ENCODE peak calls at places on chromosomes 2 and 18, in seven cellular contexts. I is Peyer's patch, M is A549, B is pancreas, J is suprapubic skin, Y is heart left ventricle, L is cardiac muscle cell. W is an unnamed sample.

GRCh38 chr2:181305151-181306123 is 151.7 kb upstream of the ITGA4 start:
- DNase-seq in L (peak; percentile 83), Y (peak; percentile 33), M (no peak), J (no peak), B (no peak), I (no peak), W (no peak)

GRCh38 chr2:177675256-177676220 is 283.0 kb downstream of the AGPS start:
- DNase-seq in J (no peak), B (no peak), I (no peak), M (no peak), Y (no peak), L (no peak), W (peak; percentile 12)

GRCh38 chr18:74791501-74792188 is 194.0 kb downstream of the ZNF407 start:
- DNase-seq in Y (no peak), L (no peak), I (no peak), J (no peak), B (no peak), M (no peak), W (no peak)

GRCh38 chr2:148965596-148966431 is 72.7 kb upstream of the LYPD6B start:
- DNase-seq in L (peak; percentile 46), I (no peak), Y (no peak), M (no peak), J (no peak), B (no peak), W (no peak)

GRCh38 chr2:26577442-26578433 is 63.4 kb downstream of the CIB4 start:
- DNase-seq in Y (peak; percentile 56), I (peak; percentile 68), B (peak; percentile 70), M (peak; percentile 95), L (peak; percentile 71), J (peak; percentile 79), W (peak; percentile 82)

GRCh38 chr18:12246849-12247808 is 7.0 kb upstream of the CIDEA start:
- DNase-seq in L (peak; percentile 65), I (no peak), Y (no peak), M (peak; percentile 21), B (no peak), J (peak; percentile 74), W (no peak)

GRCh38 chr2:171172980-171173542 is 12.4 kb upstream of the TLK1 start:
- DNase-seq in L (no peak), B (no peak), I (no peak), J (no peak), Y (no peak), M (no peak), W (no peak)

GRCh38 chr2:9554841-9555337 is 741 bp downstream of the ADAM17 start:
- DNase-seq in J (no peak), B (no peak), M (no peak), Y (peak; percentile 45), I (no peak), L (peak; percentile 67), W (no peak)

GRCh38 chr2:170716851-170717598 is 1.9 kb downstream of the SP5 start:
- DNase-seq in J (peak; percentile 84), L (peak; percentile 78), I (peak; percentile 64), B (no peak), M (peak; percentile 66), Y (peak; percentile 19), W (peak; percentile 20)

GRCh38 chr2:7857904-7858303 is 824.0 kb upstream of the ID2 start:
- DNase-seq in B (no peak), M (no peak), Y (no peak), L (no peak), I (no peak), J (no peak), W (no peak)

GRCh38 chr2:170222298-170222697 is 44.4 kb downstream of the MYO3B start:
- DNase-seq in Y (no peak), M (no peak), L (no peak), B (no peak), J (no peak), I (no peak), W (no peak)

GRCh38 chr2:109385506-109385905 is 228.3 kb downstream of the SEPTIN10 start:
- DNase-seq in I (peak; percentile 5), M (no peak), L (no peak), J (peak; percentile 12), Y (no peak), B (no peak), W (no peak)

GRCh38 chr2:46589381-46589780 is 110.0 kb downstream of the TMEM247 start:
- DNase-seq in B (no peak), J (no peak), Y (no peak), M (no peak), L (no peak), I (no peak), W (no peak)

GRCh38 chr2:190410171-190410570 is 2.0 kb downstream of the MFSD6 start:
- DNase-seq in B (no peak), J (no peak), L (no peak), Y (no peak), M (no peak), I (no peak), W (no peak)

GRCh38 chr2:209368924-209369323 is 54.9 kb upstream of the MAP2 start:
- DNase-seq in M (peak; percentile 39), L (peak; percentile 60), B (peak; percentile 80), I (peak; percentile 66), Y (peak; percentile 42), J (no peak), W (peak; percentile 15)

GRCh38 chr2:127455566-127456493 is 37.6 kb downstream of the PROC start:
- DNase-seq in B (no peak), J (no peak), L (no peak), I (no peak), Y (no peak), M (no peak), W (no peak)

GRCh38 chr18:10453885-10454772 is at the start of gene APCDD1:
- DNase-seq in L (peak; percentile 86), Y (peak; percentile 80), I (peak; percentile 67), M (peak; percentile 7), B (peak; percentile 69), J (peak; percentile 89), W (no peak)

GRCh38 chr18:1075310-1075709 is 170.6 kb downstream of the ADCYAP1 start:
- DNase-seq in I (no peak), Y (no peak), B (no peak), M (no peak), L (no peak), J (no peak), W (no peak)

GRCh38 chr2:202035089-202035940 is 1.7 kb downstream of the FZD7 start:
- DNase-seq in Y (peak; percentile 51), I (peak; percentile 70), L (peak; percentile 75), J (peak; percentile 83), B (peak; percentile 12), M (no peak), W (no peak)

DNA sequence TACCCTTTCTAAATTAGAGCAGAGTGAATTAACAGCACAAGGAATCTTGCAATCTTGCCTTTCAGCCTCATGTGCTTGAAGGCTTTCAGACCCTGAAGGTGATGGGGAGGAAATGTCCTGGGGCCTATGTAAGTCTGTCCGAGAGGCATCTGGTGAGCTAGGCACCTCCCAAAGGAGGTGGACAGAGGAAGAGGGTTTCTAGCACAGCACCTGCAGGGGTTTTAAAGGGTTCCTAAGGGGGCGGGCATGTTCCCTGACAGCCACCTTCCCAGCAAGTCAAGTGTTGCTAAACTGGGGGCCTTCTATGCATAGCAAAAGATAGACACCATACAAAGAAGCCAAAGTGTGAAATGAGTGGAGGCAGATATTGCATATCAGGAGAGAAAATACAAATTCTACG is 88.5 kb downstream of the CDH2 start:
- DNase-seq in B (no peak), I (no peak), Y (no peak), M (no peak), J (no peak), L (peak; percentile 72), W (no peak)
- H3K4me1 ChIP-seq in B (peaks cover 13% of the 10 kb centered on the region), I (no peaks in the 10 kb centered on the region), Y (peaks cover 54% of the 10 kb centered on the region), M (peaks cover 75% of the 10 kb centered on the region), J (no peaks in the 10 kb centered on the region), L (peaks cover 69% of the 10 kb centered on the region), W (no peaks in the 10 kb centered on the region)

DNA sequence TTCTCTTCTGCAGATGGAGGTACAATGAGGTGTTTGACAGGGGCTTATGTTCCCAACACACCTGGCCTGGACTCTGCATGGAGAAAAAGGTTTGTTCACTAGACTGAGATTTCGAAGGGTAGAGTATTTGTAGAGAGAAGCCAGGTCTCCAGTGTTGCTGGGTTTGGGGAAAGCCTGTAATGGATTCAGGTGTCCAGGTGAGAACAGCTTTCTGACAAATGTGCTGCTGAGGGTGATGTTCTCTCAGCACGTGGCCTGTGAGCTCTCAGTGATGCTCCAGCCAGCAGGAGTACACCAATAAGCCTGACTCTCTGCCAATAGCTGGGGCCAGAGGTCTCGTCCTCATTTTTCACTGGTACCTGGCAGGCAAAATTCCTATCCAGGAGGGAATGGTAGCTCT is 43.8 kb upstream of the ARHGAP25 start:
- DNase-seq in Y (no peak), B (no peak), L (no peak), J (no peak), M (no peak), I (no peak), W (no peak)
- H3K4me3 ChIP-seq in Y (no peak overlapping the region), B (no peak overlapping the region), L (no peak overlapping the region), J (no peak overlapping the region), M (no peak overlapping the region), I (no peak overlapping the region), W (no peak overlapping the region)

DNA sequence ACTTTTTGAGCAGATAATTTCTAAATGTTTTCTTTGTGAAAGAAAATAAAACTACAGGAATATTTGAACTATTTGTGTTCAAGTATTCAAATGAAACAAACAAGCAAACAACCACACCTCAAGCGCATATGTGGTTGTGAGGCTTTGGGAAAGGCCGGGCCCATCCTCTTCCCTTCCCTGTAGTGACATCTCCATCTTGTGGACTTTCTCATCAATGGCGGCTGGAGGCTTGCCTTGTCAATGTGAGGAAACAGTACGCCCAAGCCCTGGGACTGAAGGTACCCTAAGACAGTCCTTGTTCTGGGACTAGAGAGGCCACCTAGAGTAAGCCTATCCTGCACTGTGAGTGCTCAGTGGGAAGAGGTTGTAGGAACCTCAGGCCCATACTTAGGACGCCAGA is 166.8 kb downstream of the TPGS2 start:
- DNase-seq in B (no peak), J (no peak), L (no peak), M (no peak), I (no peak), Y (no peak), W (peak; percentile 21)
- TF ChIP-seq CTCF in B (no peak), J (no peak), L (peak; percentile 9), M (no peak), I (peak; percentile 19), Y (no peak), W (peak; percentile 39)

GRCh38 chr2:235047171-235048160 is 95.6 kb downstream of the SH3BP4 start:
- DNase-seq in L (no peak), B (peak; percentile 23), I (no peak), Y (no peak), M (no peak), J (no peak), W (no peak)

GRCh38 chr2:235050992-235051351 is 99.2 kb downstream of the SH3BP4 start:
- DNase-seq in L (peak; percentile 36), I (peak; percentile 86), M (no peak), J (peak; percentile 96), B (peak; percentile 98), Y (peak; percentile 93), W (peak; percentile 97)

GRCh38 chr2:235049719-235050118 is 97.9 kb downstream of the SH3BP4 start:
- DNase-seq in L (no peak), I (no peak), Y (no peak), M (no peak), B (peak; percentile 63), J (peak; percentile 73), W (peak; percentile 66)

GRCh38 chr2:235048549-235048948 is 96.7 kb downstream of the SH3BP4 start:
- DNase-seq in M (no peak), J (no peak), B (peak; percentile 64), I (no peak), L (no peak), Y (peak; percentile 44), W (no peak)

DNA sequence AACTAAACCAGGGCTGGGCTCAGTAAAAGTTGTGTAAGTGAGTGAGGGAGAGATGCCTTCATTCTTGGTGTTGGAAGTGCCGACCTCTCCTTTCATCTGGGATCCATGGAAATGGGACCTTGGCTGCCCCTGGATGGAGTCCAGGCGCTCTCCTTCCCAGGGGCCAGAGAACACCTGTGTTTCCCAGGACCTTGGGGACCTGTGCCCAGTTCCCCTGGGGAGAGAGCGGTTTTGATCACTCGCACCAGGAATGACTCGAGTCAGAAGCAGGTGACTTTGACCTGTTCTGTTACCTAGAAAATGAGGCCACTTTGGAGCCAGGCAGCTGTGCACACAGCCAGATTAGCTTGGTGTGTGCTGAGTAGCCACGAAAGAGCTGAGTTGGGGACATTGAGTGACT is 97.3 kb downstream of the SH3BP4 start:
- DNase-seq in I (no peak), M (no peak), Y (no peak), J (no peak), L (no peak), B (peak; percentile 97), W (no peak)
- H3K4me1 ChIP-seq in I (peaks cover 11% of the 10 kb centered on the region), M (peaks cover 14% of the 10 kb centered on the region), Y (peaks cover 54% of the 10 kb centered on the region), J (peaks cover 42% of the 10 kb centered on the region), L (peaks cover 5% of the 10 kb centered on the region), B (peaks cover 92% of the 10 kb centered on the region), W (peaks cover 24% of the 10 kb centered on the region)

W was measured in BE2C.